ENCODE peak calls at places on chromosomes 4 and X, in nine cellular contexts. Q, P, T, O, E, Y, G, N and K are unnamed samples.

GRCh38 chrX:155216940-155217450 is 735 bp downstream of the VBP1 start:
- DNase-seq in Q (no peak), P (no peak), T (peak), O (no peak), E (peak), Y (no peak), G (no peak), N (no peak), K (no peak)

GRCh38 chr4:122045533-122045932 is 93.7 kb upstream of the TRPC3 start:
- DNase-seq in Q (peak), P (no peak), T (no peak), O (peak), E (peak), Y (no peak), G (no peak), N (peak), K (peak)

GRCh38 chr4:185005209-185005819 is 13.0 kb upstream of the HELT start:
- DNase-seq in Q (peak), P (peak), T (peak), O (peak), E (peak), Y (peak), G (peak), N (peak), K (no peak)

GRCh38 chr4:118224239-118224829 is 128.5 kb downstream of the PRSS12 start:
- DNase-seq in Q (peak), P (no peak), T (no peak), O (no peak), E (peak), Y (peak), G (no peak), N (peak), K (peak)

GRCh38 chr4:171929907-171930306 is 116.7 kb downstream of the GALNTL6 start:
- DNase-seq in Q (no peak), P (no peak), T (no peak), O (no peak), E (no peak), Y (no peak), G (no peak), N (no peak), K (no peak)

GRCh38 chr4:67403342-67403741 is 142.0 kb downstream of the CENPC start:
- DNase-seq in Q (no peak), P (no peak), T (no peak), O (no peak), E (no peak), Y (no peak), G (no peak), N (no peak), K (no peak)

GRCh38 chrX:87900320-87900908 is 382.8 kb downstream of the KLHL4 start:
- DNase-seq in Q (no peak), P (no peak), T (no peak), O (no peak), E (no peak), Y (peak), G (no peak), N (no peak), K (peak)

GRCh38 chr4:187238646-187239045 is 515.0 kb upstream of the FAT1 start:
- DNase-seq in Q (no peak), P (no peak), T (no peak), O (no peak), E (no peak), Y (no peak), G (no peak), N (no peak), K (no peak)

GRCh38 chr4:1795304-1796195 is 2.5 kb downstream of the FGFR3 start:
- DNase-seq in Q (no peak), P (no peak), T (peak), O (no peak), E (no peak), Y (no peak), G (no peak), N (no peak), K (no peak)
- H3K4me3 ChIP-seq in Q (no peak), P (no peak), T (peak), O (peak), E (no peak), Y (no peak), G (no peak), N (no peak), K (peak)

GRCh38 chrX:10048076-10048475 is 80.9 kb downstream of the CLDN34 start:
- DNase-seq in Q (no peak), P (no peak), T (peak), O (no peak), E (peak), Y (no peak), G (no peak), N (no peak), K (no peak)
- H3K4me3 ChIP-seq in Q (no peak), P (no peak), T (no peak), O (no peak), E (no peak), Y (no peak), G (no peak), N (no peak), K (no peak)

GRCh38 chr4:1310796-1311715 is 21.4 kb downstream of the MAEA start:
- DNase-seq in Q (no peak), P (no peak), T (peak), O (peak), E (no peak), Y (peak), G (no peak), N (no peak), K (no peak)
- H3K4me3 ChIP-seq in Q (no peak), P (no peak), T (no peak), O (no peak), E (no peak), Y (no peak), G (peak), N (no peak), K (no peak)

GRCh38 chr4:25081866-25082471 is 51.2 kb upstream of the LGI2 start:
- DNase-seq in Q (no peak), P (no peak), T (peak), O (no peak), E (no peak), Y (no peak), G (no peak), N (no peak), K (no peak)
- H3K4me3 ChIP-seq in Q (no peak), P (no peak), T (no peak), O (no peak), E (no peak), Y (no peak), G (no peak), N (no peak), K (no peak)

DNA sequence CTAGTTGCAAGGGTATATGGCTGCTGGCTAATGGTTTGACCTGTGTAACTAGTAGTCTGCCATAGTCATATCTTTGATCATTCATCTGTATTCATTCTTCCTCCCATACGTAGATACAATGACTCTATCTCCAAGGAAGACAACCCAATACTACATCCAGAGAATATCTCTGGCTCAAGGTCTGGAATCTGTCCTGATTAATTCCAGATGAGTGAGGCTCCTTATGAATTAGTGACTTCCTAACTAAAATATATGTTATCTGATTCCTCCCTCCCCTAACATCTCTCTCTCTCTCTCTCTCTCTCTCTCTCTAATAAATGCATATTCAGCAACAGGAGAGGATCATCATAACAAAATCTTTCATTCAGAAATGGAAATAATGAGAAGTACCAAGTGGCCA is 641.5 kb downstream of the FAT4 start:
- DNase-seq in Q (no peak), P (no peak), T (no peak), O (no peak), E (peak), Y (no peak), G (no peak), N (no peak), K (no peak)
- H3K4me3 ChIP-seq in Q (no peak), P (no peak), T (no peak), O (no peak), E (no peak), Y (no peak), G (no peak), N (no peak), K (no peak)

GRCh38 chrX:132086717-132087116 is 41.1 kb downstream of the FRMD7 start:
- DNase-seq in Q (no peak), P (no peak), T (no peak), O (no peak), E (peak), Y (no peak), G (no peak), N (no peak), K (no peak)
- H3K4me3 ChIP-seq in Q (no peak), P (no peak), T (no peak), O (no peak), E (no peak), Y (no peak), G (no peak), N (no peak), K (no peak)

GRCh38 chr4:124019749-124020549 is 623.4 kb downstream of the SPRY1 start:
- DNase-seq in Q (peak), P (no peak), T (no peak), O (no peak), E (no peak), Y (no peak), G (no peak), N (no peak), K (no peak)

GRCh38 chr4:124030038-124030638 is 633.5 kb downstream of the SPRY1 start:
- DNase-seq in Q (peak), P (peak), T (no peak), O (no peak), E (peak), Y (no peak), G (no peak), N (no peak), K (no peak)

GRCh38 chr4:124028172-124028571 is 631.6 kb downstream of the SPRY1 start:
- DNase-seq in Q (peak), P (no peak), T (no peak), O (no peak), E (no peak), Y (no peak), G (no peak), N (no peak), K (no peak)

GRCh38 chr4:124025423-124025822 is 628.8 kb downstream of the SPRY1 start:
- DNase-seq in Q (no peak), P (no peak), T (no peak), O (no peak), E (no peak), Y (no peak), G (no peak), N (no peak), K (peak)
- H3K4me3 ChIP-seq in Q (no peak), P (no peak), T (no peak), O (no peak), E (no peak), Y (no peak), G (no peak), N (no peak), K (peak)